ENCODE peak calls at places on chromosomes 2 and 18, in seven cellular contexts. J is GM23338, X is MM.1S, Q is hepatocyte, D is neural progenitor cell, P is GM23248, A is SK-N-SH. H is an unnamed sample. For H3K27me3, the result is how much of the 10 kb centered on the place peaks cover.

GRCh38 chr2:26913599-26914285 is 56.7 kb upstream of the MAPRE3 start:
- DNase-seq in J (no peak), X (no peak), Q (peak), D (peak), P (peak), A (no peak), H (no peak)

GRCh38 chr2:27451095-27451494 is 8.9 kb downstream of the KRTCAP3 start:
- DNase-seq in J (no peak), X (no peak), Q (no peak), D (no peak), P (no peak), A (no peak), H (no peak)

GRCh38 chr2:158463496-158464095 is 6.8 kb downstream of the PKP4 start:
- DNase-seq in J (no peak), X (no peak), Q (no peak), D (no peak), P (no peak), A (no peak), H (no peak)

GRCh38 chr2:38174646-38175096 is 98.7 kb upstream of the CYP1B1 start:
- DNase-seq in J (no peak), X (no peak), Q (peak), D (no peak), P (peak), A (no peak), H (no peak)

GRCh38 chr2:21067125-21067524 is 23.3 kb upstream of the APOB start:
- DNase-seq in J (no peak), X (no peak), Q (no peak), D (no peak), P (no peak), A (no peak), H (no peak)

GRCh38 chr2:191311627-191312026 is 66.4 kb downstream of the MYO1B start:
- DNase-seq in J (no peak), X (no peak), Q (peak), D (no peak), P (peak), A (no peak), H (peak)

GRCh38 chr18:56702946-56703345 is 51.8 kb downstream of the WDR7 start:
- DNase-seq in J (peak), X (peak), Q (peak), D (peak), P (peak), A (peak), H (peak)

GRCh38 chr2:232504438-232504837 is 15.8 kb upstream of the PRSS56 start:
- DNase-seq in J (peak), X (no peak), Q (no peak), D (no peak), P (no peak), A (no peak), H (no peak)

GRCh38 chr2:224927671-224928173 is 114.5 kb downstream of the DOCK10 start:
- DNase-seq in J (no peak), X (no peak), Q (no peak), D (no peak), P (no peak), A (no peak), H (peak)

GRCh38 chr2:168700615-168701245 is 101.7 kb upstream of the NOSTRIN start:
- DNase-seq in J (no peak), X (no peak), Q (no peak), D (no peak), P (peak), A (peak), H (no peak)

GRCh38 chr2:238854246-238854645 is 6.4 kb downstream of the TWIST2 start:
- DNase-seq in J (no peak), X (no peak), Q (no peak), D (no peak), P (peak), A (no peak), H (no peak)

GRCh38 chr2:215059724-215060123 is 78.7 kb downstream of the ABCA12 start:
- DNase-seq in J (no peak), X (no peak), Q (no peak), D (no peak), P (peak), A (peak), H (no peak)

GRCh38 chr2:175853110-175853509 is 149.0 kb downstream of the LNPK start:
- DNase-seq in J (peak), X (no peak), Q (no peak), D (no peak), P (no peak), A (no peak), H (no peak)

GRCh38 chr2:12928706-12929291 is 212.1 kb downstream of the TRIB2 start:
- DNase-seq in J (peak), X (no peak), Q (no peak), D (peak), P (no peak), A (no peak), H (peak)

GRCh38 chr2:239114119-239114581 is 266.3 kb downstream of the TWIST2 start:
- DNase-seq in J (no peak), X (no peak), Q (peak), D (no peak), P (peak), A (peak), H (peak)

GRCh38 chr2:175864131-175864728 is 137.8 kb downstream of the LNPK start:
- DNase-seq in J (no peak), X (no peak), Q (peak), D (no peak), P (no peak), A (no peak), H (no peak)

GRCh38 chr2:182642328-182642727 is 73.7 kb upstream of the DNAJC10 start:
- DNase-seq in J (peak), X (peak), Q (peak), D (peak), P (peak), A (peak), H (peak)

GRCh38 chr18:12441475-12442035 is 33.8 kb downstream of the PRELID3A start:
- DNase-seq in J (no peak), X (no peak), Q (no peak), D (no peak), P (no peak), A (peak), H (no peak)

GRCh38 chr2:203741566-203741965 is 35.1 kb downstream of the CD28 start:
- DNase-seq in J (no peak), X (no peak), Q (no peak), D (no peak), P (no peak), A (no peak), H (no peak)

GRCh38 chr2:100976061-100976460 is 26.0 kb upstream of the RPL31 start:
- DNase-seq in J (no peak), X (no peak), Q (no peak), D (no peak), P (no peak), A (no peak), H (no peak)

GRCh38 chr2:37415128-37415817 is 70.8 kb downstream of the QPCT start:
- DNase-seq in J (no peak), X (no peak), Q (peak), D (no peak), P (peak), A (peak), H (peak)

GRCh38 chr2:102410952-102411351 is 12.0 kb upstream of the IL18RAP start:
- DNase-seq in J (no peak), X (no peak), Q (no peak), D (no peak), P (no peak), A (no peak), H (no peak)

GRCh38 chr2:64467463-64467843 is 13.5 kb downstream of the LGALSL start:
- DNase-seq in J (no peak), X (no peak), Q (no peak), D (no peak), P (no peak), A (no peak), H (no peak)

GRCh38 chr18:21855432-21855831 is 114.8 kb downstream of the MIB1 start:
- DNase-seq in J (no peak), X (no peak), Q (no peak), D (no peak), P (no peak), A (no peak), H (no peak)
- TF ChIP-seq EZH2phosphoT487 in J (no peak), X (no peak), Q (no peak), D (no peak), P (no peak), A (no peak), H (no peak)

GRCh38 chr2:71923887-71924533 is 223.7 kb downstream of the CYP26B1 start:
- DNase-seq in J (peak), X (peak), Q (peak), D (peak), P (peak), A (peak), H (peak)

GRCh38 chr2:71926860-71927756 is 220.6 kb downstream of the CYP26B1 start:
- DNase-seq in J (no peak), X (no peak), Q (no peak), D (no peak), P (no peak), A (peak), H (no peak)

GRCh38 chr2:71923143-71923525 is 224.5 kb downstream of the CYP26B1 start:
- DNase-seq in J (no peak), X (no peak), Q (no peak), D (no peak), P (peak), A (no peak), H (no peak)

GRCh38 chr2:71926098-71926466 is 221.6 kb downstream of the CYP26B1 start:
- DNase-seq in J (no peak), X (no peak), Q (no peak), D (no peak), P (no peak), A (no peak), H (no peak)

GRCh38 chr2:71925268-71926097 is 222.2 kb downstream of the CYP26B1 start:
- DNase-seq in J (no peak), X (no peak), Q (peak), D (no peak), P (peak), A (no peak), H (no peak)
- H3K27me3 ChIP-seq in J (under half), X (under half), Q (under half), D (under half), P (under half), A (under half), H (under half)

GRCh38 chr18:4802296-4802695 is 347.2 kb upstream of the DLGAP1 start:
- DNase-seq in J (no peak), X (no peak), Q (no peak), D (no peak), P (no peak), A (no peak), H (no peak)
- TF ChIP-seq EZH2phosphoT487 in J (no peak), X (no peak), Q (no peak), D (no peak), P (no peak), A (no peak), H (no peak)

DNA sequence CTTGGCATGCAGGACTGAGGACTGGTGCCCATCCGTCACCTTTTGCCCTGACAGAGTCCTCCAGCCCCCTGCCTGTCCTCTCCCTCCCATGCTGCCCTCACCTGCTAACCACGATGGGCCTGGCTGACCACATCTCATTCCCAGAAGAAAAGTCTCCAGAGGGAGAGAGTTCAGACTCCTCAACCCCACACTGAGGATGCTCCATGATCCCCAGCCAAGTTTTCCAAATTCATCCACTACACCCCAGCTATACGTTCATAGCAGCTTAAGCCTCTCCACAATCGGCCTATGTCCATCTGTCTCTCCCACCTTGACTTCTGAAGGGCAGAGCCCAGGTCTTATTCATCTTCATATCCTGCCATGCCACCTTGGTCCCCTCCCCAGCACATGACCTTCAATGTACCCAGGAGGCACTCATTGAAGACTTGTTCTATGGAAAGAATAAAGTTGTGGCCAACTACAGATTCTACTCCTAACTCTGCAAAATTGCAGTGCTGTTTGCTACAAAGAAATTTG is 115.6 kb upstream of the ID2 start:
- DNase-seq in J (no peak), X (no peak), Q (no peak), D (no peak), P (no peak), A (no peak), H (no peak)
- H3K27me3 ChIP-seq in J (under half), X (under half), Q (under half), D (under half), P (under half), A (under half), H (under half)

GRCh38 chr2:217759991-217760390 is 242.8 kb downstream of the TNS1 start:
- DNase-seq in J (no peak), X (no peak), Q (no peak), D (no peak), P (no peak), A (no peak), H (no peak)

GRCh38 chr2:217757108-217757463 is 245.7 kb downstream of the TNS1 start:
- DNase-seq in J (no peak), X (no peak), Q (no peak), D (no peak), P (no peak), A (no peak), H (no peak)

GRCh38 chr2:217753460-217754200 is 249.2 kb downstream of the TNS1 start:
- DNase-seq in J (no peak), X (no peak), Q (peak), D (no peak), P (peak), A (no peak), H (no peak)

GRCh38 chr2:217755027-217755756 is 247.6 kb downstream of the TNS1 start:
- DNase-seq in J (no peak), X (no peak), Q (no peak), D (no peak), P (no peak), A (no peak), H (no peak)

DNA sequence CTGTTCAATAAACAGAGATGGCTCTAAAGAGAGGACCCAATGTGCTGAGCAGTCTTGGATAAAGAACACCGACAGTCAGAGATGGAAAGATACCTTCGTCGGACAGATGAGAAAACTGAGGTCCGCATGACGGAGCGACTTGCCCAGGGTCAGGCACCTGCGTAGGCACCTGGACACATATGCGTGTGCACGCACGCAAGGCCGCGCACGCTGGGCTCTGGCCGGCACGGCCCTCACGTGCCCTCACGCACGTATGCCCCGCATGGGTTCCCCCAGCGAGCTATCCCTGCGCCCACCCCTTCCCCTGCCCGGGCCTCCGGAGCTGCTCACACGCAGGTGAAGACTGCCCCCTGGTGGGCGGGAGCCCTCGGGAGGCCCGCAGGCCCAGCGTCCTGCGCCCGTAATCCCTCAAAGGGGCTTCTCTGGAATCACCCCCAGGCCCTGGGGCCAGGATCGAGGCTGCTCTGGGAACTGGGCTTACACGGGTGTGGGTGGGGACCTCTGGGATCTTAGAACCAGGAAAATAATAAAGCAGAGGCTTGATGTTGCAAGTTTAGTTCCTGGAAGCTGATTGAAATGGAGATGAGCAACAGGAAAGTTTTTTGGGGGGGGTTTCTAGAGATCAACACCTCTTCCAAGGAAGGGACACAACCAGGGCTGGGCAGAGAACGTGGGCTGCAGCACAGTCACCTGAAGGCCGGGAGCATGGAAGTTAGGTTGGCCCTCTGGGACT is 246.3 kb downstream of the TNS1 start:
- DNase-seq in J (peak), X (peak), Q (peak), D (peak), P (peak), A (peak), H (peak)
- TF ChIP-seq EZH2phosphoT487 in J (no peak), X (no peak), Q (no peak), D (no peak), P (no peak), A (no peak), H (no peak)

DNA sequence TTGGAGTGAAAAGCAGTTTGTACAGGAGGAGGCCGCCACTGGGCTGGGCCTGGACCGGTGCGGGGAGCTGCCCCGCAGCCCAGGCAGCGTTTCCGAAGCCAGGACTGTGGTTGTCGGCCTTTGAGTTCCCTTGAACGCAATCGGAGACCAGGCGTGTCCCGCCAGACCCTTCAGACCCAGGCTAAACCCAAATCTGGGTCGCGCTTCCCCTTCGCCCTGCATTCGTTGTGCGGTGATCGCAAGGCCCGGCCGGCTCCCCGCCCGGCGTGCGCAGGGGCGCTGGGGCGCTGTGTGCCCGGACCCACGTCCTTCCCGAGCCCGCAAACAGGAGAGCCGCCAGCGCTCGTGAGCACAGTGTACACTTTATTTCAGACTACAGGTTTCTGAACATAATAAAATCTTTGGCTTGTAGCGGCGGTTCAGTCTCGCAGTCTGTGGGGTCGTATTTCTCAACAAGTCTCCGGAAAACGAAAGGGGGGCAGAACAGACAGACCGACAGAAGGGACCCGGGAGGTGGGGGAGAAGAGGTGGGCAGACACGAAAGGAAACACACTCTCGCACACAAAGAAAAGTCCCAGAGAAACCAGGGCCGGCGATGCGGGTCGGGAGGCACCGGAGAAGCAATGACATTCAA is 5.5 kb downstream of the EN1 start:
- DNase-seq in J (peak), X (no peak), Q (no peak), D (peak), P (no peak), A (peak), H (no peak)
- H3K27me3 ChIP-seq in J (half or more), X (under half), Q (half or more), D (half or more), P (under half), A (half or more), H (under half)

DNA sequence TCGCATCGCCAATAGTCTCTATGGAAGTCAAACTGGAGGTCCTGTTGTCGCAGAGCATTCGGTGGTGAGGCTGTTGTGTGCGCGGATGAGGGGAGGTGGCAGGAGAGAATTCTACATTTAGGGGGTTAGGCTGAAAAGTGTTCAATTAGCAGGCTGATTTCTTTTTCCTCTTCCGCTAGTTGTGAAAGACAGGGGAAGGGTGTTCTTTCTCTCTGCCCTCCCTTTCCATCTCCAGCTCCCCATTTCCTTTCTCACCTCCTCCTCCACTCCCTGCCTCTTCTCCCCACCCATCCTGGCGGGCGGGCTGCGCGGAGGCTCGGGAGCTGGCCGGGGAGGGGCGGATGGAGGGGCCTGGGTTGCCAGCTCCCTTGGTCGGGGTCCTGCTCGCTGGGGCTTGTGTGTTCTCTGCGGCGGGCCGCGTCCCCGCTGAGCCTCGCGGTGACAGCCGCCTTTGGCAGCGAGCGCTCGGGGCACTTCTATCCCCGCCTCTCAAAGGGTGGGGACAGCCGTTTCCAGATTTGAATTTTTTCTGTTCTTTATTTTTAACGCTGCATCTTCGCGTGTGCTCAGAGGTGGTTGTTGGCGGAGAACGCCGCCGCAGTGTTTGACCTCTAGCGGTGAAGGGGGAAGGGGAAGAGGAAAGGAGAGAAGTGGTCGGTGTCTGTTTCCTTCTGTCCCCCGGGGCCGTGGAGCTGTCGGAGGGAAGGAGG is 3.6 kb downstream of the SOX11 start:
- DNase-seq in J (peak), X (peak), Q (peak), D (peak), P (peak), A (peak), H (no peak)
- TF ChIP-seq EZH2phosphoT487 in J (no peak), X (no peak), Q (no peak), D (no peak), P (no peak), A (no peak), H (no peak)

GRCh38 chr2:106337963-106338515 is 130.2 kb downstream of the RGPD3 start:
- DNase-seq in J (no peak), X (no peak), Q (no peak), D (no peak), P (no peak), A (no peak), H (no peak)

GRCh38 chr2:106334802-106335201 is 133.4 kb downstream of the RGPD3 start:
- DNase-seq in J (no peak), X (no peak), Q (no peak), D (no peak), P (no peak), A (no peak), H (no peak)

GRCh38 chr2:106336108-106336507 is 132.1 kb downstream of the RGPD3 start:
- DNase-seq in J (no peak), X (no peak), Q (no peak), D (no peak), P (no peak), A (no peak), H (no peak)

GRCh38 chr2:106339156-106339555 is 129.1 kb downstream of the RGPD3 start:
- DNase-seq in J (no peak), X (no peak), Q (no peak), D (no peak), P (no peak), A (peak), H (no peak)

DNA sequence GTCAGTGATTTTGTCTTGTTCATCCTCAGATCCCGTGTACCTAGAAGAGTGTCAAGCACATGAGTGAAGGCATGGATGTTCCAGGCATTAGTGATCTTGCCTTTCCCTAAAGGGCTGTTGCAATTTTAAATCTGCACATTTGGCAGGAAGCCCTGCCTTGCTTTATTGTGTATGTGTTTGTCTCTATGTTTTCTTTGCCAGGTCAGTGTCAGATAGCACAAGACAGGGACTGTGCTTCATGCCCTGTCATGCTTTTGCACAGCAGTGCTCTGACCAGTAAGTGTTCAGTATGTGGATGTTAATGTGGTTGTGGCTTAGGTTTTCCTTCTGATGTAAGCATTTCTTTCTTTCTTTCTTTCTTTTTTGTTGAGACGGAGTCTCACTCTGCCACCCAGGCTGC is 131.5 kb downstream of the RGPD3 start:
- DNase-seq in J (no peak), X (no peak), Q (no peak), D (no peak), P (no peak), A (no peak), H (no peak)
- H3K27me3 ChIP-seq in J (under half), X (under half), Q (under half), D (under half), P (under half), A (under half), H (half or more)

GRCh38 chr18:48777026-48777736 is 173.6 kb downstream of the SMAD7 start:
- DNase-seq in J (peak), X (peak), Q (peak), D (peak), P (peak), A (peak), H (peak)
- TF ChIP-seq EZH2phosphoT487 in J (no peak), X (no peak), Q (no peak), D (no peak), P (no peak), A (no peak), H (no peak)

GRCh38 chr18:24831091-24831490 is 370.7 kb downstream of the HRH4 start:
- DNase-seq in J (no peak), X (no peak), Q (no peak), D (no peak), P (no peak), A (no peak), H (no peak)
- H3K27me3 ChIP-seq in J (under half), X (under half), Q (under half), D (under half), P (under half), A (under half), H (half or more)

H was measured in PC-3.